ENCODE peak calls at places on chromosomes 13 and 19, in seven cellular contexts. X is endothelial cell of umbilical vein, V is GM13977, W is K562, R is psoas muscle, S is omental fat pad, B is lower leg skin. P is an unnamed sample.

GRCh38 chr19:2123682-2124387 is 27.1 kb downstream of the IZUMO4 start:
- DNase-seq in X (no peak), V (no peak), W (peak), R (peak), S (no peak), B (no peak), P (no peak)

GRCh38 chr13:31699650-31700049 is 39.7 kb upstream of the RXFP2 start:
- DNase-seq in X (peak), V (no peak), W (no peak), R (no peak), S (no peak), B (no peak), P (peak)

GRCh38 chr13:106922384-106922783 is 354.4 kb upstream of the ARGLU1 start:
- DNase-seq in X (no peak), V (no peak), W (no peak), R (no peak), S (no peak), B (no peak), P (no peak)

GRCh38 chr19:15188851-15189250 is 11.9 kb downstream of the NOTCH3 start:
- DNase-seq in X (no peak), V (no peak), W (no peak), R (no peak), S (no peak), B (no peak), P (no peak)

GRCh38 chr19:47057328-47057727 is 8.9 kb upstream of the TMEM160 start:
- DNase-seq in X (no peak), V (no peak), W (no peak), R (no peak), S (no peak), B (no peak), P (no peak)

GRCh38 chr19:46919324-46919723 is 58.5 kb downstream of the ARHGAP35 start:
- DNase-seq in X (no peak), V (no peak), W (no peak), R (no peak), S (no peak), B (no peak), P (no peak)

GRCh38 chr19:41545547-41545946 is 30.4 kb upstream of the CEACAM21 start:
- DNase-seq in X (no peak), V (no peak), W (no peak), R (no peak), S (no peak), B (no peak), P (peak)

GRCh38 chr19:17081672-17082630 is 6.4 kb downstream of the MYO9B start:
- DNase-seq in X (no peak), V (no peak), W (no peak), R (no peak), S (no peak), B (no peak), P (no peak)

GRCh38 chr19:13881231-13881691 is 4.3 kb downstream of the NANOS3 start:
- DNase-seq in X (no peak), V (no peak), W (no peak), R (no peak), S (no peak), B (no peak), P (no peak)

GRCh38 chr13:38686635-38687245 is at the start of gene FREM2:
- DNase-seq in X (no peak), V (peak), W (no peak), R (peak), S (no peak), B (no peak), P (no peak)

GRCh38 chr13:50829896-50830295 is 13.6 kb downstream of the DLEU7 start:
- DNase-seq in X (no peak), V (no peak), W (no peak), R (no peak), S (no peak), B (no peak), P (no peak)

GRCh38 chr19:16946951-16947940 is 58.4 kb downstream of the F2RL3 start:
- DNase-seq in X (no peak), V (no peak), W (no peak), R (no peak), S (no peak), B (peak), P (no peak)

GRCh38 chr19:50007170-50007569 is 18.0 kb downstream of the VRK3 start:
- DNase-seq in X (no peak), V (no peak), W (no peak), R (no peak), S (no peak), B (no peak), P (no peak)

GRCh38 chr13:99688776-99689175 is 187.5 kb downstream of the TM9SF2 start:
- DNase-seq in X (no peak), V (no peak), W (no peak), R (no peak), S (no peak), B (no peak), P (no peak)

GRCh38 chr19:42919757-42920079 is 2.0 kb upstream of the PSG6 start:
- DNase-seq in X (no peak), V (no peak), W (no peak), R (no peak), S (no peak), B (no peak), P (no peak)

GRCh38 chr13:34507630-34508029 is 434.4 kb upstream of the NBEA start:
- DNase-seq in X (no peak), V (no peak), W (no peak), R (no peak), S (no peak), B (no peak), P (no peak)
- TF ChIP-seq CTCF in X (no peak), V (no peak), W (no peak), R (no peak), S (no peak), B (no peak), P (no peak)

GRCh38 chr19:30795727-30796126 is 423.5 kb downstream of the ZNF536 start:
- DNase-seq in X (no peak), V (no peak), W (no peak), R (no peak), S (no peak), B (no peak), P (no peak)
- TF ChIP-seq CTCF in X (no peak), V (no peak), W (no peak), R (no peak), S (no peak), B (no peak), P (no peak)

DNA sequence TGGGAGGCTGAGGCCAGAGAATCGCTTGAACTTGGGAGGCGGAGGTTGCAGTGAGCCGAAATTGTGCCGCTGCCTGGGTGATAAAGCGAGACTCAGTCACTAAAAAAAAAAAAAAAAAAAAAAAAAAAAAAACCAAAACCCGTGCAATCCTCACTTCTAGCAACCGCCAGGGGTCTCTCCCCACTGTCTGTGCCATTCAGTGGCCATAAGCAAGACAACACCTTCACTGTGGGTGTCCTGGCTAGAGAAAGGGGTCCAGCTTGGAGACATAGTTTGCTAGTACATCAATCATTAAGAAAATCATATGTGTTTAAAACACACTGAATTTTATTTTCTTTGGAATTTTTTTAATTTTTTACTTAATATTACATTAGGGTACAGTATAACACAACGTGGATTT is 68.2 kb downstream of the RASL11A start:
- DNase-seq in X (no peak), V (no peak), W (peak), R (no peak), S (no peak), B (no peak), P (peak)
- TF ChIP-seq CTCF in X (peak), V (peak), W (no peak), R (no peak), S (no peak), B (no peak), P (no peak)

DNA sequence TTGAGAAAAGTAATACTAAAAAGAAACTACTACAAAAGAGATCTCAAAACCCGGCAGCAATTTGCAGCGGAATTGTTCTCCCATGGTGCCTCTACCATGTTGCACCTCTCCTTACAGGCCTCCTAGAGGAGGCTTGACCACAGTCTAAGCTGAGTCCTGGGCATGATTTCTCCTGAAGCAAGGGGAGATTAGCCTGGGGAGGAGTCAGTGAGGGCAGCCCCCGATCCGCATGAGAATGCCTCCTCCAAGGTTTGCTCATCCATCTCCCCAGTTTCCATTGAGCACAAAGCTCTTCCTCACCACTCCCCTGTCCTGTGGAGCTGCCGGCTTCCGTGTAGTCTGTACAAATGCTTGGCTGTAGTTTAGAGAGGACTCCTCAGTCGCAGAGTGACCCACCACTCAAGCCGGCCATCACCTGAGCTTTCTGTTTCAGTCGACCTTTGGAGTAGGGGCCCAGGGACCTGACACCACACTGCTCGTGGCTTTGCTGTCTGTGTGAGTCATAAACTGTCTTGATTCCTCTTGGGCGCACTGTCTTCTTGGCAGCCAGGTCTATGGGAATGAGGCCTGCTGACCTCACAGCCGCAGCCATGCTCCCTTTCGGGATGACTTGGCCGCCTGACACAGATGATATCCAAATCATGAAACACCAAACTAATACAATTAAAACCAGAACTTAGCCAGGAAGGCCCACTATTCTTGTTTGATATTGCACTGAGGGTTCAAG is 72.3 kb downstream of the C1QTNF9 start:
- DNase-seq in X (no peak), V (no peak), W (no peak), R (peak), S (no peak), B (no peak), P (no peak)
- TF ChIP-seq CTCF in X (no peak), V (no peak), W (no peak), R (no peak), S (no peak), B (no peak), P (no peak)

DNA sequence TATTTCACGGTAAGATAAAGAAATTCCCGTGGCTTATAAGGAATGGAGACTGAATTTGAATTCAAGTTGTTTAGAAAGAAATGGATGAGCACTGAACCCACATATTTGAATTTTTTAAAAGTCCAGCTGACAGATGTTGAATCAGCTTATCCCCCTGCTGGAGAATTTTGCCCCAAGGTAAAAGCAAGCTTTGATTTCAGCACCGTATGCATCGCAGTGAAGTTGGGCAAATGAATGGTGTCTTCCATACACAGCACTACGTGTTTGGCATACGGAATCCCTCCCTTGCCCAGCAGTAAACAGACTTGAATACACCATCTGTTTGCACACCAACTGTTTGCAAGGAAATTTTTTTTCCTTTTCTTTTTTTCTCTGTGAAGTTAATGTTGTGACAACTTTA is 77.5 kb upstream of the PEG3 start:
- DNase-seq in X (no peak), V (no peak), W (no peak), R (no peak), S (no peak), B (no peak), P (no peak)
- TF ChIP-seq CTCF in X (no peak), V (no peak), W (no peak), R (no peak), S (no peak), B (no peak), P (no peak)

DNA sequence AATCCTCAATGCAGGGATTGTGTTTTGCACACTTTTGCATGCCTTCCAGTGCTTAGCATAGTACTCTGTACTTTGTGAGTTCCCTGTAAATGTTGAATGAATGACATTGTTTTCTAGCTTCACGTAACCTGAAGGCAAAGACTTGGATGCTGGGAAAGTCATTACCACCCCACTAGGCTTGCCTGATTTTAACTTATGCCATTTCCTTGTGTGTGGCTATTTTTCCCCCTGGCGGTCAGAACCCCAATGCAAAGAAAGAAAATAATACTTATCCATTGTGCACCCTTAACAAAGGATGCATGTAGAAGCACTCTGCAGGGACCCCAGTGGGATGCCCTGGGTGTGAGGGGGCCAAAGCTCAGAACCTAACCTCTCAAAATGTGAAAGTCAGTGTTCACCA is 1.2 kb upstream of the ENOX1 start:
- DNase-seq in X (peak), V (peak), W (peak), R (no peak), S (no peak), B (no peak), P (peak)
- TF ChIP-seq CTCF in X (peak), V (no peak), W (no peak), R (no peak), S (no peak), B (no peak), P (peak)